ENCODE peak calls at places on chromosomes 13 and 19, in eight cellular contexts. M is AG10803, W is heart right ventricle, B is cardiac muscle cell, L is fibroblast of pulmonary artery, T is choroid plexus epithelial cell, V is colonic mucosa, R is lung. H is an unnamed sample.

GRCh38 chr13:114039471-114040141 is 65.7 kb upstream of the C13orf46 start:
- DNase-seq in M (no peak), W (no peak), B (no peak), L (no peak), T (no peak), V (no peak), R (no peak), H (no peak)

GRCh38 chr19:4597975-4598671 is 38.6 kb upstream of the SEMA6B start:
- DNase-seq in M (no peak), W (peak), B (peak), L (no peak), T (no peak), V (peak), R (no peak), H (peak)

GRCh38 chr19:2266183-2266993 is 10.2 kb upstream of the JSRP1 start:
- DNase-seq in M (peak), W (peak), B (no peak), L (peak), T (peak), V (peak), R (peak), H (peak)

GRCh38 chr13:108470921-108471320 is 158.5 kb upstream of the MYO16 start:
- DNase-seq in M (no peak), W (no peak), B (no peak), L (no peak), T (no peak), V (no peak), R (no peak), H (no peak)

GRCh38 chr13:29676535-29676934 is 81.0 kb upstream of the SLC7A1 start:
- DNase-seq in M (peak), W (no peak), B (peak), L (peak), T (no peak), V (no peak), R (no peak), H (peak)

GRCh38 chr19:8148410-8149231 is 771 bp downstream of the FBN3 start:
- DNase-seq in M (no peak), W (no peak), B (peak), L (no peak), T (no peak), V (no peak), R (no peak), H (no peak)

GRCh38 chr19:49851456-49852259 is 699 bp downstream of the PTOV1 start:
- DNase-seq in M (no peak), W (peak), B (peak), L (no peak), T (no peak), V (peak), R (no peak), H (peak)

GRCh38 chr19:28607066-28607583 is 605.8 kb downstream of the UQCRFS1 start:
- DNase-seq in M (no peak), W (no peak), B (no peak), L (no peak), T (no peak), V (no peak), R (no peak), H (no peak)

GRCh38 chr19:53908933-53909415 is at the start of gene CACNG7:
- DNase-seq in M (no peak), W (no peak), B (no peak), L (peak), T (no peak), V (no peak), R (no peak), H (no peak)

GRCh38 chr19:4474504-4475136 is 2.5 kb downstream of the HDGFL2 start:
- DNase-seq in M (peak), W (no peak), B (peak), L (peak), T (peak), V (no peak), R (no peak), H (peak)

GRCh38 chr13:58955546-58956385 is 1208.0 kb downstream of the DIAPH3 start:
- DNase-seq in M (no peak), W (no peak), B (no peak), L (no peak), T (no peak), V (no peak), R (no peak), H (no peak)

GRCh38 chr13:58963321-58963720 is 1200.4 kb downstream of the DIAPH3 start:
- DNase-seq in M (no peak), W (no peak), B (no peak), L (peak), T (peak), V (no peak), R (no peak), H (no peak)

GRCh38 chr13:58964048-58964447 is 1199.7 kb downstream of the DIAPH3 start:
- DNase-seq in M (no peak), W (no peak), B (no peak), L (no peak), T (no peak), V (no peak), R (no peak), H (no peak)

DNA sequence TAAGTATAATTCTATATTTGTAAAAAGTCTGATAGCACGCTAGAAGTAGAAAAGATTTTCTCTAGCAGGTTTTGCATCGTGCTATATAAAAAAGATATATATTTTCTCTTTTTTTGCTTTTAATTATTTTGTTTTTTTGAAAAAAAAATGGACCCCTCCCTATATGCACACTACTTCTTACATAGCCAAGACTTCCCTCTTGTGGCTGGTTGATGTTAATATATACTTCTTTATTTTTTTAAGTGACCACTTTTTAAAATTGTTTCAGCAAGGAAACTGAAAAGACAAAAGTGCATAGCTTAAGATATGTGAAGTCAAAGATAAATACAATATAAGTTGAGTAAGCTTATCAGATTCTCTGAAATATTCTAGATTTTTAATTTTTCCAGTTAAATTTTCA is 1202.8 kb downstream of the DIAPH3 start:
- DNase-seq in M (no peak), W (no peak), B (peak), L (peak), T (peak), V (no peak), R (no peak), H (no peak)
- TF ChIP-seq CTCF in M (no peak), W (peak), B (no peak), L (peak), T (peak), V (no peak), R (no peak), H (no peak)

GRCh38 chr19:18833849-18834643 is 2.3 kb downstream of the UPF1 start:
- DNase-seq in M (no peak), W (no peak), B (no peak), L (no peak), T (no peak), V (peak), R (no peak), H (peak)
- H3K4me3 ChIP-seq in M (peak), W (peak), B (peak), L (peak), T (peak), V (peak), R (peak), H (peak)

DNA sequence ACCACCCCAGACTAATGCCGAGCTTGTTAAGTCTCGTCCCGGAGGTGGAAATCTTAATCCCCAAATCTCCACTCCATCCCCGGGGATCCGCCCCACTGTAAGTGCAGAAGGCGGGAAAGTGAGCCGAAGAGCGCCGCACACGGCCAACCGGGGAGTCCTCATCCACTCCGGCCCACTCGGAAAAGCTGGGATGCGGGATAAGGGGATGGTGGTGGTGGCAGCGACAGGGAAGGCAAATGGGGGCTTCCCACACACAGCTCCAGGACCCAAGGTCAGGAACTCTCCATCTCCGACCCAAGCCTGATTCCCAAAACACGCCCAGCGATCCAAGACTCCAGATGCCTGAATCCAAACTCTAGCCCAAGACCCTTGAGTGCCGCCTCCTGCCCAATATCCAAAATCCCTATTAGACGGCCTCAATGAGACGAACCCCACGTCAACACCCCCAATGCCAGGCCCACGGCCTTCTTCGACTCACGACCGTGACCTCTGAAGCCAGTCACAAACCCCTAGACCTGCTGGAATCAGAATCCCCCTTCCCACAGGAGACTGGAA is 481 bp downstream of the FBL start:
- DNase-seq in M (peak), W (no peak), B (peak), L (no peak), T (peak), V (no peak), R (no peak), H (no peak)
- TF ChIP-seq CTCF in M (no peak), W (peak), B (peak), L (peak), T (peak), V (no peak), R (no peak), H (no peak)

GRCh38 chr19:32674153-32674958 is 624 bp downstream of the ANKRD27 start:
- DNase-seq in M (no peak), W (no peak), B (no peak), L (no peak), T (no peak), V (no peak), R (no peak), H (peak)

GRCh38 chr19:32675720-32676185 is at the start of gene RGS9BP:
- DNase-seq in M (peak), W (peak), B (peak), L (peak), T (peak), V (peak), R (peak), H (peak)

GRCh38 chr19:32671883-32672282 is 3.1 kb downstream of the ANKRD27 start:
- DNase-seq in M (no peak), W (no peak), B (no peak), L (no peak), T (peak), V (no peak), R (no peak), H (no peak)

GRCh38 chr19:32674959-32675719 is at the start of gene ANKRD27:
- DNase-seq in M (peak), W (peak), B (peak), L (peak), T (peak), V (peak), R (peak), H (peak)

DNA sequence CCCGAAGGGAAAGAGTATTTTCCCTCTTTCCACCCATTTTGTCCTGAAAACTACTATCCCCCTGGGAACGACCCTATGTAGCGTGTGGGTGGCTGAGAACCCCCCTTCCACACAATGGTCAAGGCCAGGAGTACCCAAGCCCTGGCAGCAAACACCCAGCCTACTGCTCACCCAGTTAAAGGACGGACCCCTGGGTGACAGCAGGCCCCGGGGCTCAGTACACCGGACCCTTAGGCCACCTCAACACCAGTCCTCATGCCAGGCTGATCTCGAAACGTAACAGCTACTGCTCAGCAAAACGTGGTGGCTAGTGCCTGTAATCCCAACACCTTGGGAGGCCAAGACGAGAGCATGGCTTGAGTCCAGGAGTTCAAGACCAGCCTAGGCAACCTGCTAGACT is 1.4 kb downstream of the ANKRD27 start:
- DNase-seq in M (no peak), W (no peak), B (no peak), L (no peak), T (no peak), V (no peak), R (no peak), H (no peak)
- H3K4me3 ChIP-seq in M (peak), W (peak), B (no peak), L (peak), T (no peak), V (no peak), R (no peak), H (peak)

GRCh38 chr19:46759817-46760333 is 13.6 kb upstream of the STRN4 start:
- DNase-seq in M (peak), W (no peak), B (no peak), L (peak), T (peak), V (no peak), R (no peak), H (peak)

GRCh38 chr19:46760363-46760762 is 14.1 kb upstream of the STRN4 start:
- DNase-seq in M (no peak), W (no peak), B (no peak), L (no peak), T (no peak), V (no peak), R (no peak), H (no peak)

GRCh38 chr19:46762245-46762890 is 16.1 kb upstream of the STRN4 start:
- DNase-seq in M (no peak), W (no peak), B (no peak), L (no peak), T (no peak), V (no peak), R (no peak), H (no peak)

GRCh38 chr19:46764817-46765291 is 18.6 kb upstream of the STRN4 start:
- DNase-seq in M (no peak), W (no peak), B (no peak), L (no peak), T (no peak), V (peak), R (no peak), H (no peak)

DNA sequence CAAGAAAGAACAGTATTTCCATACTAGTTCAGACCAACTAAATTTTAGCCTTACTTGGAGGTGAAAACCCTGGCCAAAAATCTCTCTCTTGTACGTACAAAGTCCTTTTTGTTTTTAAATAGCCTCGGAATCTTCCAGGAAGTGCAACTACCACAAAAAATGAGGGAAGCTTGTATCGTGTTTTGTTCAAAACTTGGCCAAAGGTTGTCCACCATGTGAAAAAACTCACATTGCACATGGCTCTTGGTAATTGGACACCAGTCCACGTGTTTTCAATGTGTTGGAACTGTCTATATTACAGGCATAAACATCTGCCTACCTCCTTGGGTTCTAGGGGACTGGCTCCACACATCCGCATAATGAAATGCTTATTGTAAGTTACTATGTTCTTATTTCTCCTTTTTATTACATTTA is 15.2 kb upstream of the STRN4 start:
- DNase-seq in M (peak), W (no peak), B (no peak), L (peak), T (peak), V (no peak), R (no peak), H (peak)
- TF ChIP-seq CTCF in M (no peak), W (no peak), B (no peak), L (no peak), T (no peak), V (no peak), R (no peak), H (no peak)

GRCh38 chr13:66534561-66534960 is 695.6 kb downstream of the PCDH9 start:
- DNase-seq in M (no peak), W (no peak), B (no peak), L (peak), T (peak), V (no peak), R (no peak), H (peak)

GRCh38 chr13:66532845-66533244 is 697.3 kb downstream of the PCDH9 start:
- DNase-seq in M (no peak), W (no peak), B (no peak), L (no peak), T (no peak), V (no peak), R (no peak), H (no peak)

GRCh38 chr13:66532146-66532545 is 698.0 kb downstream of the PCDH9 start:
- DNase-seq in M (peak), W (no peak), B (no peak), L (peak), T (peak), V (no peak), R (no peak), H (peak)

DNA sequence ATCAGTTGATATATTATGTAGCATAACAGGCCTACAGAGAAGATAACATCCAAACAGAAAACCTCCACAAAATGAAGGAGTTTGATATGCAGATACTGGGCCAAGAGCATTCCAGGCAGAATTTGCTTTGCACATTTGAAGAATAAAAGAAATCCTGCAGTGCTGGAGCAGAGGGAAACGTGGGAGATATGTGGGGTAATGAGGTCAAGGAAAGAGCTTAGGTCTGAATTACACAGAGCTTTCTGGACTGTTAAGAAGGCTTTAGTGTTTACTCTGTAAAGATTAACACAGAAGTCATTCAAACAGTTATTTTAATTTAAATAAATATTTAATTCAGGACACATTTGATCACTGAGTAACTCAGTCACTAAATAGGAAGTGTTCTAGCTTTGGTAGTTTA is 692.7 kb downstream of the PCDH9 start:
- DNase-seq in M (no peak), W (no peak), B (no peak), L (no peak), T (no peak), V (no peak), R (no peak), H (no peak)
- H3K4me3 ChIP-seq in M (no peak), W (no peak), B (no peak), L (no peak), T (no peak), V (no peak), R (no peak), H (no peak)

DNA sequence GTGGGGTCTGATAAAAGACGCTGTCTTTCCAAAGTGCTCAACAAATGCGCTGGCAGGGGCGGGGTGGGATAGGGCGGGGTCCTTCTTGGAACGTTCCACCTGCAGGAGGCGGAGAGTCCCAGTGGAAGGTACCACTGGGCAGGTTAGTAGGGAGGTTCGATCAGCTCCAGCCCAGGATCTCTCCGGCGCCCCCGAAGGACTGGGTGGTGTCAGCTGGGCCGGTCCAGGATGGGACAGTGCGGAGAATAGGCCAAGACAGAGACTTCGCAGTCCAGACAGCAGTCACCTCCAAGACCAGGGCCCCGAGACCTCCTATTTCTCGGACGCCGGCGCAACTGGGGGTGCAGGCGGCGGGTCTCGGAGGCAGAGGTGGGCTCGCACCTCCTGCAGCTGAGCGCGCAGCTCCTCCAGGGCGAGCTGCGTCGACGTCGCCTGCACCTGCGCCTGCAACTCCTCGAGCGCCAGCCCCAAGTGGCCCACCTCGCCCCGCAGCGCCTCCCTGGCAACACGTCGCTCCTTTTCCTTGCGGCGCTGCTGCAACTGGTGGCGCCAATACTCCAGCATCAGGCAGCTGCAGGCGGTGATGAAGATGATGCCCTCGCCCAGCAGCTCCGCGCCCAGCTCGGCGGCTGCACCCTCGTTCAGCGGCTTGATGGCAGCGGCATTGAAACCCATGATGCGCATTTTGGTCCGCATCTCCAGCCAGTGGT is 21.6 kb downstream of the VASP start:
- DNase-seq in M (no peak), W (no peak), B (peak), L (no peak), T (peak), V (peak), R (peak), H (no peak)
- TF ChIP-seq CTCF in M (no peak), W (peak), B (no peak), L (no peak), T (no peak), V (no peak), R (no peak), H (no peak)

DNA sequence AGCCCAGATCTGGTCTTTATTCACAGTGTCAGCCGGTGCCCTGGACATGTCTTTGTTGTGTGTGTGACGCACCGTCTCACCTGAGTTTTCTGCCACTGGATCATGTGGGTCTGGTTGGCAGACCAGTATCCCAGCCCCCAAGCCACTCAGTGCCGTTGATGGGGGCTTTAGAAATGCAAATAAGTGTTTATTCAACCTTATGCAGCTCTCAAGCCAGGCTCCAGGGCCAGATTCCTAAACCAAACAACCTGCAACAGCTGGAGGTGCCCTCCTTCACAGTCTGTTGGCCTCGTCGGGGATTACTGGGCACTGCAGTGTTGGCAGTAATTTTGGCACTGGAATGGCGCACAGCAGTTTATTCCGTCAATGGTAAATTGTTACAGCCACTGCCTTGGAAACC is 21.6 kb downstream of the FAM124A start:
- DNase-seq in M (no peak), W (no peak), B (no peak), L (no peak), T (no peak), V (no peak), R (no peak), H (no peak)
- H3K4me3 ChIP-seq in M (no peak), W (no peak), B (no peak), L (no peak), T (no peak), V (no peak), R (no peak), H (no peak)

GRCh38 chr13:23950736-23951510 is 53.6 kb upstream of the C1QTNF9B start:
- DNase-seq in M (no peak), W (no peak), B (no peak), L (no peak), T (no peak), V (no peak), R (no peak), H (no peak)
- TF ChIP-seq CTCF in M (peak), W (no peak), B (peak), L (peak), T (peak), V (no peak), R (no peak), H (no peak)